ENCODE peak calls at places on chromosomes 1 and 21, in five cellular contexts. One of them, this sample, is unnamed.
A peak's percentile ranks its signal among the peaks of the same experiment; 100 is the strongest.

GRCh38 chr1:197967066-197967465 is 49.9 kb downstream of the LHX9 start:
- DNase-seq in body of pancreas: no peak
- DNase-seq in left lung: no peak
- DNase-seq in anterior cingulate cortex: no peak
- DNase-seq in NCI-H2107: no peak
- DNase-seq in this sample: no peak

GRCh38 chr21:22106720-22107410 is 1108.7 kb downstream of the NCAM2 start:
- DNase-seq in body of pancreas: no peak
- DNase-seq in left lung: no peak
- DNase-seq in anterior cingulate cortex: no peak
- DNase-seq in NCI-H2107: no peak
- DNase-seq in this sample: no peak

GRCh38 chr1:23178931-23179330 is 10.3 kb upstream of the LUZP1 start:
- DNase-seq in body of pancreas: no peak
- DNase-seq in left lung: no peak
- DNase-seq in anterior cingulate cortex: no peak
- DNase-seq in NCI-H2107: no peak
- DNase-seq in this sample: no peak

GRCh38 chr1:43451701-43452532 is 1.8 kb downstream of the HYI start:
- DNase-seq in body of pancreas: no peak
- DNase-seq in left lung: no peak
- DNase-seq in anterior cingulate cortex: no peak
- DNase-seq in NCI-H2107: no peak
- DNase-seq in this sample: no peak

GRCh38 chr1:89615676-89616598 is 17.0 kb upstream of the LRRC8C start:
- DNase-seq in body of pancreas: no peak
- DNase-seq in left lung: no peak
- DNase-seq in anterior cingulate cortex: no peak
- DNase-seq in NCI-H2107: no peak
- DNase-seq in this sample: no peak

GRCh38 chr21:36535618-36536241 is 55.8 kb upstream of the CLDN14 start:
- DNase-seq in body of pancreas: no peak
- DNase-seq in left lung: no peak
- DNase-seq in anterior cingulate cortex: no peak
- DNase-seq in NCI-H2107: no peak
- DNase-seq in this sample: no peak

GRCh38 chr1:50110084-50110615 is 1.4 kb downstream of the ELAVL4 start:
- DNase-seq in body of pancreas: no peak
- DNase-seq in left lung: no peak
- DNase-seq in anterior cingulate cortex: no peak
- DNase-seq in NCI-H2107: no peak
- DNase-seq in this sample: no peak

GRCh38 chr1:111471012-111471411 is 2.8 kb upstream of the C1orf162 start:
- DNase-seq in body of pancreas: no peak
- DNase-seq in left lung: peak; percentile 75
- DNase-seq in anterior cingulate cortex: no peak
- DNase-seq in NCI-H2107: no peak
- DNase-seq in this sample: no peak

GRCh38 chr1:24027838-24028468 is 47.8 kb upstream of the SRSF10 start:
- DNase-seq in body of pancreas: no peak
- DNase-seq in left lung: no peak
- DNase-seq in anterior cingulate cortex: no peak
- DNase-seq in NCI-H2107: no peak
- DNase-seq in this sample: no peak

GRCh38 chr1:180571832-180572636 is 13.3 kb downstream of the OVAAL start:
- DNase-seq in body of pancreas: no peak
- DNase-seq in left lung: no peak
- DNase-seq in anterior cingulate cortex: no peak
- DNase-seq in NCI-H2107: no peak
- DNase-seq in this sample: no peak

GRCh38 chr1:214548988-214549387 is 2.4 kb downstream of the PTPN14 start:
- DNase-seq in body of pancreas: peak; percentile 38
- DNase-seq in left lung: peak; percentile 56
- DNase-seq in anterior cingulate cortex: no peak
- DNase-seq in NCI-H2107: no peak
- DNase-seq in this sample: no peak

GRCh38 chr21:41593051-41593783 is 85.3 kb upstream of the TMPRSS2 start:
- DNase-seq in body of pancreas: no peak
- DNase-seq in left lung: no peak
- DNase-seq in anterior cingulate cortex: no peak
- DNase-seq in NCI-H2107: no peak
- DNase-seq in this sample: no peak

GRCh38 chr1:211487672-211488208 is 4.2 kb downstream of the RD3 start:
- DNase-seq in body of pancreas: no peak
- DNase-seq in left lung: no peak
- DNase-seq in anterior cingulate cortex: no peak
- DNase-seq in NCI-H2107: no peak
- DNase-seq in this sample: no peak

GRCh38 chr1:111515291-111516007 is 12.0 kb upstream of the ADORA3 start:
- DNase-seq in body of pancreas: no peak
- DNase-seq in left lung: peak; percentile 63
- DNase-seq in anterior cingulate cortex: no peak
- DNase-seq in NCI-H2107: no peak
- DNase-seq in this sample: no peak

GRCh38 chr1:210687582-210688279 is 359.0 kb downstream of the HHAT start:
- DNase-seq in body of pancreas: no peak
- DNase-seq in left lung: no peak
- DNase-seq in anterior cingulate cortex: no peak
- DNase-seq in NCI-H2107: no peak
- DNase-seq in this sample: no peak

GRCh38 chr1:40802078-40803075 is 18.8 kb downstream of the KCNQ4 start:
- DNase-seq in body of pancreas: peak; percentile 89
- DNase-seq in left lung: peak; percentile 84
- DNase-seq in anterior cingulate cortex: peak; percentile 7
- DNase-seq in NCI-H2107: peak; percentile 67
- DNase-seq in this sample: peak; percentile 58

GRCh38 chr1:61585714-61586113 is 139.2 kb downstream of the TM2D1 start:
- DNase-seq in body of pancreas: no peak
- DNase-seq in left lung: no peak
- DNase-seq in anterior cingulate cortex: no peak
- DNase-seq in NCI-H2107: no peak
- DNase-seq in this sample: no peak

GRCh38 chr21:29647353-29647781 is 292.4 kb downstream of the GRIK1 start:
- DNase-seq in body of pancreas: no peak
- DNase-seq in left lung: no peak
- DNase-seq in anterior cingulate cortex: no peak
- DNase-seq in NCI-H2107: no peak
- DNase-seq in this sample: no peak